ENCODE peak calls at places on chromosomes 4 and X, in eight cellular contexts. D, E, K, G, V, C, Q and N are unnamed samples.

GRCh38 chr4:110417151-110417550 is 58.8 kb upstream of the ENPEP start:
- DNase-seq in D (no peak), E (no peak), K (no peak), G (no peak), V (no peak), C (no peak), Q (no peak), N (no peak)

GRCh38 chrX:139360356-139360755 is 170.2 kb upstream of the F9 start:
- DNase-seq in D (no peak), E (no peak), K (no peak), G (no peak), V (no peak), C (no peak), Q (no peak), N (no peak)

GRCh38 chr4:145041378-145041777 is 56.6 kb downstream of the ANAPC10 start:
- DNase-seq in D (no peak), E (no peak), K (no peak), G (no peak), V (no peak), C (no peak), Q (no peak), N (no peak)

GRCh38 chr4:8586246-8586645 is 6.1 kb downstream of the GPR78 start:
- DNase-seq in D (no peak), E (no peak), K (no peak), G (no peak), V (peak; percentile 28), C (no peak), Q (no peak), N (no peak)

GRCh38 chr4:74283614-74284013 is 24.7 kb upstream of the EPGN start:
- DNase-seq in D (no peak), E (no peak), K (no peak), G (no peak), V (no peak), C (no peak), Q (no peak), N (no peak)

GRCh38 chr4:170110290-170110672 is 20.5 kb upstream of the AADAT start:
- DNase-seq in D (no peak), E (no peak), K (no peak), G (no peak), V (no peak), C (no peak), Q (no peak), N (no peak)

GRCh38 chr4:138405934-138406567 is 163.9 kb upstream of the SLC7A11 start:
- DNase-seq in D (no peak), E (no peak), K (no peak), G (no peak), V (no peak), C (no peak), Q (no peak), N (no peak)

GRCh38 chr4:86185659-86186058 is 174.2 kb downstream of the MAPK10 start:
- DNase-seq in D (no peak), E (no peak), K (no peak), G (no peak), V (no peak), C (no peak), Q (no peak), N (no peak)

GRCh38 chrX:32281853-32282252 is 929.5 kb downstream of the DMD start:
- DNase-seq in D (no peak), E (no peak), K (peak; percentile 1), G (no peak), V (no peak), C (no peak), Q (no peak), N (no peak)

GRCh38 chr4:110631582-110632505 is 9.0 kb upstream of the PITX2 start:
- DNase-seq in D (peak; percentile 86), E (no peak), K (peak; percentile 81), G (peak; percentile 76), V (no peak), C (no peak), Q (peak; percentile 84), N (no peak)

GRCh38 chr4:33625762-33626161 is 2618.6 kb downstream of the ARAP2 start:
- DNase-seq in D (no peak), E (no peak), K (peak; percentile 5), G (no peak), V (no peak), C (no peak), Q (no peak), N (no peak)

GRCh38 chr4:7928711-7929505 is 10.8 kb downstream of the AFAP1 start:
- DNase-seq in D (no peak), E (no peak), K (no peak), G (no peak), V (no peak), C (no peak), Q (no peak), N (no peak)

GRCh38 chrX:41779058-41779564 is 55.1 kb downstream of the GPR82 start:
- DNase-seq in D (no peak), E (no peak), K (peak; percentile 17), G (no peak), V (no peak), C (no peak), Q (no peak), N (no peak)

GRCh38 chrX:18793601-18794089 is 86.2 kb downstream of the PPEF1 start:
- DNase-seq in D (no peak), E (no peak), K (no peak), G (no peak), V (no peak), C (no peak), Q (no peak), N (no peak)

GRCh38 chrX:18828832-18829404 is 121.5 kb downstream of the PPEF1 start:
- DNase-seq in D (no peak), E (no peak), K (no peak), G (no peak), V (no peak), C (no peak), Q (no peak), N (no peak)

GRCh38 chr4:3642806-3643517 is 110.7 kb upstream of the LRPAP1 start:
- DNase-seq in D (peak; percentile 38), E (peak; percentile 55), K (no peak), G (no peak), V (no peak), C (no peak), Q (no peak), N (no peak)

GRCh38 chr4:94159790-94160189 is 47.9 kb upstream of the SMARCAD1 start:
- DNase-seq in D (no peak), E (no peak), K (no peak), G (no peak), V (no peak), C (no peak), Q (no peak), N (no peak)

GRCh38 chr4:95877636-95878035 is 37.7 kb downstream of the PDHA2 start:
- DNase-seq in D (no peak), E (no peak), K (no peak), G (no peak), V (no peak), C (no peak), Q (no peak), N (no peak)

GRCh38 chr4:44912980-44913379 is 186.6 kb upstream of the GNPDA2 start:
- DNase-seq in D (no peak), E (no peak), K (no peak), G (no peak), V (no peak), C (no peak), Q (no peak), N (no peak)

DNA sequence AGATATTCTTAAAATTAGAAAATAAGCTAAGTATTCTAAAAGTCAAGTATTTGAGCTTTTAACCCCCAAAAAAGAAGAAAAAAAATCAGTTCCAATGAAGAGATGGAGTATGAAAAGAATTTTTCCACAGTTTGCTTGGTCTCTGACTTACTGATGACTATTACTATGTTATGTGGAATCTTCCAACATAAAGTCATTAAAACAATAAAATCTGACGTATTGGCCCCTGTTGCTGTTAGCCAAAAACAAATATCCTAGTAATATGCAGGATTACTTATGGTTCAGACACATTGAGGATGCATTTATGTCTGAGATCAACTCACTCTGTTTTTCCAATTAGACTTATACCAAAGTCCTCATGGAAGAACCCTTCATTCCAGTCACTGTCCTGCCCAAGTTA is 517.2 kb upstream of the ADGRL3 start:
- DNase-seq in D (no peak), E (no peak), K (no peak), G (no peak), V (no peak), C (no peak), Q (no peak), N (no peak)
- H3K4me3 ChIP-seq in D (no peak overlapping the region), E (no peak overlapping the region), K (no peak overlapping the region), G (no peak overlapping the region), V (no peak overlapping the region), C (no peak overlapping the region), Q (no peak overlapping the region), N (no peak overlapping the region)

GRCh38 chrX:130111935-130112221 is 1.6 kb upstream of the ELF4 start:
- DNase-seq in D (no peak), E (no peak), K (no peak), G (no peak), V (no peak), C (no peak), Q (no peak), N (no peak)

GRCh38 chrX:130110379-130111219 is at the start of gene ELF4:
- DNase-seq in D (no peak), E (peak; percentile 85), K (peak; percentile 71), G (peak; percentile 62), V (peak; percentile 71), C (peak; percentile 35), Q (peak; percentile 84), N (peak; percentile 60)

GRCh38 chrX:130117166-130117565 is 6.9 kb upstream of the ELF4 start:
- DNase-seq in D (no peak), E (no peak), K (no peak), G (no peak), V (no peak), C (no peak), Q (no peak), N (no peak)

GRCh38 chrX:130111220-130111934 is 1.1 kb upstream of the ELF4 start:
- DNase-seq in D (no peak), E (no peak), K (no peak), G (no peak), V (no peak), C (no peak), Q (peak; percentile 69), N (no peak)

DNA sequence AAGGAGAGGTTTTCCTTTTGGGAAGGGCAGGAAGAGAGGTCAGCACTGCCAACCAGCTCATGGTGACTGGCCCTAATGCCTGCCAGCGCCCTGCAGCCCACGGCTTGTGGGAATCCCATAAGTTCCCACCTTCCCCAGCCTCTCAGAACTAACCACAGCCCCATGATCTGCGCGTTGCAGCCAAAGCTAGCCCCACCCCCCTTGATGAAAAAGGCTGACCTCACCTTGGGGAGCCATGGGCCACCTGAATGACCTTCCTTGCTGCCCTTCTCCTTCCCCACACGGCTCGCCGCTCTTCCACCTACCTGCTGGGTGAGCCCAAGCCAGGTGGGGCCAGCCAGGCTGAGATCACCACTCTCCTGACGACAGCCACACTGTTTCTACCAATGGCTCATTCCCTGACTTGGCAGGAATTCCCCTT is 3.9 kb upstream of the ELF4 start:
- DNase-seq in D (no peak), E (no peak), K (no peak), G (no peak), V (no peak), C (no peak), Q (no peak), N (no peak)
- H3K4me1 ChIP-seq in D (no peaks in the 10 kb centered on the region), E (peaks cover 5% of the 10 kb centered on the region), K (no peaks in the 10 kb centered on the region), G (peaks cover under 1% of the 10 kb centered on the region), V (peaks cover 1% of the 10 kb centered on the region), C (peaks cover 7% of the 10 kb centered on the region), Q (no peaks in the 10 kb centered on the region), N (peaks cover 2% of the 10 kb centered on the region)

GRCh38 chrX:135520022-135520552 is 373 bp upstream of the INTS6L start:
- DNase-seq in D (no peak), E (no peak), K (no peak), G (no peak), V (no peak), C (no peak), Q (no peak), N (no peak)
- H3K4me3 ChIP-seq in D (peak overlapping the region; percentile 62), E (peak overlapping the region; percentile 3), K (no peak overlapping the region), G (peak overlapping the region; percentile 58), V (peak overlapping the region; percentile 87), C (peak overlapping the region; percentile 90), Q (peak overlapping the region; percentile 61), N (peak overlapping the region; percentile 59)

GRCh38 chrX:132957211-132958085 is 981 bp downstream of the HS6ST2 start:
- DNase-seq in D (no peak), E (no peak), K (no peak), G (no peak), V (no peak), C (no peak), Q (no peak), N (peak; percentile 58)
- H3K4me1 ChIP-seq in D (no peaks in the 10 kb centered on the region), E (peaks cover 14% of the 10 kb centered on the region), K (no peaks in the 10 kb centered on the region), G (no peaks in the 10 kb centered on the region), V (no peaks in the 10 kb centered on the region), C (no peaks in the 10 kb centered on the region), Q (no peaks in the 10 kb centered on the region), N (peaks cover 2% of the 10 kb centered on the region)